ENCODE peak calls at places on chromosomes 1 and 21, in six cellular contexts. C is astrocyte of the spinal cord, Y is lower lobe of right lung, W is suprapubic skin, U is prostate gland, D is K562. H is an unnamed sample.

GRCh38 chr1:236516929-236517704 is 6.7 kb upstream of the LGALS8 start:
- DNase-seq in C (peak; percentile 75), Y (no peak), W (no peak), U (peak; percentile 58), D (no peak), H (no peak)

GRCh38 chr1:240705584-240705983 is 93.6 kb upstream of the GREM2 start:
- DNase-seq in C (peak; percentile 50), Y (no peak), W (no peak), U (no peak), D (no peak), H (no peak)

GRCh38 chr1:6483010-6483760 is 8.3 kb downstream of the PLEKHG5 start:
- DNase-seq in C (no peak), Y (peak; percentile 90), W (no peak), U (no peak), D (no peak), H (no peak)

GRCh38 chr1:9278585-9279153 is 14.0 kb upstream of the SPSB1 start:
- DNase-seq in C (no peak), Y (no peak), W (no peak), U (no peak), D (no peak), H (no peak)

GRCh38 chr1:182444497-182444896 is 5.4 kb upstream of the RGSL1 start:
- DNase-seq in C (no peak), Y (no peak), W (no peak), U (no peak), D (peak; percentile 34), H (no peak)

GRCh38 chr1:174871886-174872285 is 127.9 kb upstream of the CACYBP start:
- DNase-seq in C (no peak), Y (no peak), W (no peak), U (no peak), D (no peak), H (no peak)

GRCh38 chr1:202762019-202762418 is 46.2 kb downstream of the KDM5B start:
- DNase-seq in C (no peak), Y (no peak), W (no peak), U (no peak), D (no peak), H (no peak)

GRCh38 chr1:43280683-43281082 is 4.7 kb downstream of the C1orf210 start:
- DNase-seq in C (no peak), Y (no peak), W (no peak), U (no peak), D (no peak), H (no peak)

GRCh38 chr1:169525391-169525790 is 39.6 kb upstream of the SLC19A2 start:
- DNase-seq in C (no peak), Y (no peak), W (no peak), U (no peak), D (no peak), H (no peak)

GRCh38 chr1:169517544-169518186 is 31.9 kb upstream of the SLC19A2 start:
- DNase-seq in C (no peak), Y (no peak), W (no peak), U (no peak), D (no peak), H (no peak)

GRCh38 chr1:169526120-169526832 is 40.5 kb upstream of the SLC19A2 start:
- DNase-seq in C (no peak), Y (no peak), W (no peak), U (no peak), D (no peak), H (no peak)

GRCh38 chr1:169523904-169524303 is 38.2 kb upstream of the SLC19A2 start:
- DNase-seq in C (no peak), Y (no peak), W (no peak), U (no peak), D (no peak), H (no peak)

DNA sequence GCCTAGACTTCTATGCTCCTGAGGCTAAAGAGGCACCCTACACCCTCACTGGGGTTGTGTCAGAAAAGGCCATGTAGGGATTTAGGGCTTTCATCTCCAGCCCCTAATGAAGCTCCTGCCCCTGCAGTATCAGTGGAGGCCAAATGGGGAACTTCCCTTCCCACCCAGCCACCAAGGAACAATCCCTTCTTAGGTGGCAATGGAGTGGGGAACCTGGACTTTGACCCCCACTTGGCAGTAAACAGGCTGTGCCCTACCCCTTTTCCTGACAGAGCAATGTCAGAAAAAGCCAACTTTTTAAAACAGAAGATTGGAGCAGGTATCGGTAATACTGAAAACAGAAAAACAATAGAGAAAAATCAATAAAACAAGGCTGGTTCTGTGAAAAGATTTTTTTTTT is 35.5 kb upstream of the SLC19A2 start:
- DNase-seq in C (no peak), Y (no peak), W (no peak), U (no peak), D (no peak), H (no peak)
- H3K4me3 ChIP-seq in C (no peak overlapping the region), Y (no peak overlapping the region), W (no peak overlapping the region), U (no peak overlapping the region), D (no peak overlapping the region), H (no peak overlapping the region)

DNA sequence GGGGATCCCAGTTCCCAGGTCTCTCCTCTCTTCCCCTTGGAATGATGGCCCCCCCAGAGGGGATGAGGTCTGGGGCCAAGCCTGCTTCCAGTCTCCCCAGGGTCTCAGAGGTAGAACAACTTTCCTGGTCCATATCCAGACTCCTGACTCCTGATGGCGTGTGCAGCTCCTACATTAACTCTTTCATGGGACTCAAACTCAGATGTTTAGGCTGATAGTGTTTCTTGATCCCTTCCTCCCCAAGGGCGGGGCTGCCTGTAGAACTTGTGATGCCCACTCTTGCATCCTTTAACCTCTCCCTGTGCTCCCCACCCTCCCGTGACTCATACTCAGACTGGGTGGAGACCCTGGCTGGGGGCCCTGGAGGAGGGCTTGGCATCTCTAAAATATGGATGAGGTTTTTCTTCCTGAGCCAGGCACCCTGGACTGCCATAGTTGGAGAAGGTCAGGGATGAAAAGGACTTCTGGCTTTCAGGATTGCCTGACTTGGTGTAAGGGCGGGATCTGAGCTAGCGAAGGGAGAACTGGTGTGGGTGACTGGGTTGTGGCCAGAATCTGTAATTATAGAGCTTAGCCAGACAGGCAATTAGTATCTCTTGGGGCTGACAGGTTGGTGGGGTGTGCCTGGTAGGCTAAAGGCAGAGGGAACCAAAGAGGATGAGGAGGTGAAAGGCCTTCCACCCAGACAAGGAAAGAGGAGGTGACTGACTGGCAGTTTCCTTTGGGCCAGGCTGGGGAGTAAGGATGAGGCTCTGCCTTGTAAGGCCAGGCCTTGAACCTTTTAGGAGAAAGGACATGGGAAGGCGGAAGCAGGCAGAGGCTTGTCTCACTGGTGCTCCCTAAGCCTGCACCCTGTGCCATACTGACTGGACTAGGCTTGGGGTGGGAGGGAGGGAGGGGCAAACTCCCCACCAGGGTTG is 1.5 kb downstream of the ATP8B2 start:
- DNase-seq in C (peak; percentile 55), Y (no peak), W (peak; percentile 87), U (no peak), D (no peak), H (peak; percentile 91)
- H3K4me3 ChIP-seq in C (peak overlapping the region; percentile 62), Y (peak overlapping the region; percentile 74), W (peak overlapping the region; percentile 75), U (peak overlapping the region; percentile 69), D (peak overlapping the region; percentile 78), H (peak overlapping the region; percentile 81)

DNA sequence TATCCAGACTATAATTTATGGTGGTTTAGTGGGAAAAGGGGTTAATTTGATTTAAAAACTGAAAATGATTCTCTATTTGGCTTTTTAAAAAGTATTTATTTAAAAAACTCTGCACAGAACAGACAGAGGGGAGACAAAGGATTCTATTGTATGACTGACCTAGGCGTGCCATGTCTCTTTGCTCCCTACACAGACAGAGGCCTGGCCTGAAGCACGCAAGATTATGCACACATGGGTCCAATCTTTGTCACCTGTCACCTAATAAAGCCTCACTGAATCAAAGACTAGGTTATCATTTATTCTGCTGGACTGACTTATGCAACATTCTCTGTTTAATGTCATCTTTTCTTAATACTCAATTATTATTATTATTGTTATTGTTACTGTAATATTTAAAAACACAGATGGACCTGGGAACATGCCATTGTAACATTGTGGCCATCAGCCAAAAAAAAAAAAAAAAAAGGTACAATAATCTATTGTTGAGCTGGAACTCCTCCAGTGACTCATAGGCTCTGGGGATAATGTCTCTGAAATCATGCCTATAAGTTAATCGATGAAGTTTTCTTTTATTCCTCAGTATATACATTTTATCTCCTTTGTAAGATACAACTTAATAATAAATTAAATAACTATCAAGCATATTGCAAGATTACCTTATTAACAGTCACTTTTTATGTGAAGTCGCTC is 112.1 kb downstream of the RUNX1 start:
- DNase-seq in C (no peak), Y (no peak), W (no peak), U (no peak), D (no peak), H (no peak)
- H3K4me3 ChIP-seq in C (no peak overlapping the region), Y (no peak overlapping the region), W (no peak overlapping the region), U (no peak overlapping the region), D (no peak overlapping the region), H (no peak overlapping the region)

DNA sequence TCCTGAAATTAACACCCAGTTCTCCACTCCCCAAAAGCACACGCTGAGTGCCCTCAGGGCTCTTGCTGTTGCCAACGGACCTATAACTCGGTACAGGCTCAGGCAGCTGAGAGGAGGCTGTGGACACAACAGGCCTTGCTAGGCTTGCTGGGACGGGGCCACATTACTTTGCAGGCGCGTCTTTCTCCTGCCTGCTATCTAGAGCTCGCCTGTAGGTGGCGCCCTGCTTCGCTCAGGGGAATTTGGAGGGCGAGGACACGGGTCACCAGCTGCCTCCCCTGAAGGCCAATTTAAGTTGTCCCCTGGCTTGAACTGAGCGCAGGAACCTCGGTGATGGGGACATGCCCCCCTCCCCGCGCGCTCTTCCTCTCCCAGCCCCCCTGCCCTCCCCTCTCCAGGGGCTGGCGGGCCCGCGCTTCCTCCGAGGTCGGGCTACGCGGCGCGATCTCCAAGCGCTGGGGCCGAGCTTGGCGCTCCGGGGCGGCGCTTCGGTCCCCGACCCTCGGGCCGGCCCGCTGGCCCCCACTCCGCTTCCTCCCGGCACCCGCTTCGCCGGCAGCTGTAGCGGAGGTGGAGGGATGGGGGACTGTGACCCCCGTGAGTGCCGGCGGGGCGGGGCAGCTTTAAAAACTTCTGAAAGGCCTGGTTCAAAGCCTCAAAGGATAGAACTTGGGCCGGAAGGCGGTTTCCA is 32.4 kb upstream of the NFIA start:
- DNase-seq in C (peak; percentile 82), Y (peak; percentile 94), W (peak; percentile 97), U (peak; percentile 95), D (peak; percentile 83), H (peak; percentile 97)
- H3K4me3 ChIP-seq in C (peak overlapping the region; percentile 52), Y (peak overlapping the region; percentile 90), W (peak overlapping the region; percentile 86), U (peak overlapping the region; percentile 87), D (peak overlapping the region; percentile 65), H (peak overlapping the region; percentile 92)

DNA sequence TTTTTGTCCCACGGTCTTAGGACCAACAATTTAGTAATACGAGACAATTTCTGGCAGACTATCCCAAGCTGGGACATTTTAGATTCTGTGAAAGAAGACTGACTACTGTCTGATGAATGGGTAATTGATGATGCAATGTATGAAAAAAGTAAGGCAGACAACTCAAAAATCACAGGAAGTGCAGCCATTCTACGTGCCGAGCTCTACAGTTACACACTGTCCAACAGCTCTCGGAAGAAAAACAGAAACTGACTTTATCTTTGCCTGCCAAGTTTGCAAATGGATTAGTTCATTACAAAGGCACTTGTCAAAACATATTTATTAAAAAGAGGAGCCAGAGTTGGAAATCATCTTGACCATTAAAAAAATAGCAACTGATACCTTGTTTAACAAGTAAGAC is 31.3 kb downstream of the ZBTB8B start:
- DNase-seq in C (peak; percentile 37), Y (no peak), W (no peak), U (peak; percentile 19), D (no peak), H (no peak)
- H3K4me3 ChIP-seq in C (no peak overlapping the region), Y (no peak overlapping the region), W (no peak overlapping the region), U (no peak overlapping the region), D (no peak overlapping the region), H (no peak overlapping the region)

DNA sequence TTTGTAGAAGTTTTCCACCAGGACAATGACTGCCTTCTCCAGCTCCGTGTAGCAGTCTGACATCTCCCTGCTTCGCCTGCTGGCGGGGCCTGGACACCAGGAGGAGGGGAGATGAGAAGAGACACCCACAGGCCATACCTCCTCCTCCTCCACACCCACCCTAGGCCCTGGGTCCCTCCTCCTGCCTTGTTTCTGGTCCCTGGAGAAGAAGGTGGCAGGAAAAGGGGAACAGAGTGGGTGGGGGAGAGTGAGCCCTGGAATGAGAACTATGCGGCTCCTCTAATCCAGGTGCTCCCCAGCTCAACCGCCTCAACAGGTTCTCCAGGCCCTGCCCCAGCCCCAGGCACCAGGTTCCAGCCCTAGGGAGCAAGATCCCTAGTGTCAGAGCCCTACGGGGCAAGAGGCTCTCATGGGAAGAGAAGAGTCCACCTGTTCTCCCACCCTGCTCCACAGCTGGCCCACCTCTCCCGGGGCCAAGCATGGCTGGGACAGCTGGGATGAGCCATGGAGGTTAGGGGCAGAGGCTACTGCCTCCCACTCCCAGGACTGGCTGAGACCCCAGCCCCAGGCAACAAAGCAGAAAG is 4.8 kb downstream of the S100A16 start:
- DNase-seq in C (no peak), Y (no peak), W (no peak), U (no peak), D (no peak), H (no peak)
- H3K4me3 ChIP-seq in C (peak overlapping the region; percentile 37), Y (peak overlapping the region; percentile 60), W (peak overlapping the region; percentile 70), U (no peak overlapping the region), D (no peak overlapping the region), H (peak overlapping the region; percentile 39)

H was measured in sigmoid colon.